ENCODE peak calls at places on chromosomes 16 and 17, in five cellular contexts. H is anterior cingulate cortex; J is kidney; G is CD8-positive, alpha-beta T cell; C is AG04450. B is an unnamed sample.

GRCh38 chr16:86217891-86218270 is 292.4 kb upstream of the FOXF1 start:
- DNase-seq in H (no peak), J (peak), G (no peak), C (no peak), B (no peak)

GRCh38 chr16:50035468-50035992 is 10.5 kb downstream of the CNEP1R1 start:
- DNase-seq in H (no peak), J (no peak), G (no peak), C (no peak), B (no peak)

GRCh38 chr16:47713225-47713595 is 252.1 kb downstream of the PHKB start:
- DNase-seq in H (no peak), J (no peak), G (no peak), C (peak), B (no peak)

GRCh38 chr17:1147664-1148063 is 32.1 kb downstream of the ABR start:
- DNase-seq in H (peak), J (no peak), G (no peak), C (no peak), B (peak)

GRCh38 chr17:81334419-81334896 is 39.4 kb upstream of the SLC38A10 start:
- DNase-seq in H (no peak), J (peak), G (no peak), C (no peak), B (no peak)

GRCh38 chr16:78489631-78490030 is 390.2 kb downstream of the WWOX start:
- DNase-seq in H (no peak), J (no peak), G (no peak), C (no peak), B (no peak)

GRCh38 chr16:46830417-46830901 is 521 bp downstream of the C16orf87 start:
- DNase-seq in H (no peak), J (peak), G (peak), C (no peak), B (peak)

GRCh38 chr17:63170795-63171194 is 204.8 kb downstream of the TANC2 start:
- DNase-seq in H (no peak), J (no peak), G (no peak), C (no peak), B (no peak)

GRCh38 chr17:64178011-64178825 is 48.3 kb upstream of the ERN1 start:
- DNase-seq in H (no peak), J (no peak), G (no peak), C (no peak), B (no peak)

B was measured in caudate nucleus.